ENCODE peak calls at places on chromosomes 7 and 10, in four cellular contexts. F, H, K and P are unnamed samples.

GRCh38 chr7:157990226-157990877 is 597.3 kb downstream of the PTPRN2 start:
- DNase-seq in K (no peak), H (no peak), F (no peak), P (no peak)

GRCh38 chr10:86688398-86688921 is 20.1 kb downstream of the LDB3 start:
- DNase-seq in H (peak), F (peak), K (peak), P (peak)

GRCh38 chr7:135253851-135254815 is 20.5 kb downstream of the STRA8 start:
- DNase-seq in K (no peak), H (no peak), F (peak), P (peak)

GRCh38 chr7:16916111-16916639 is 34.4 kb upstream of the AGR3 start:
- DNase-seq in K (no peak), H (no peak), F (peak), P (peak)

GRCh38 chr7:113087278-113087998 is 811 bp upstream of the GPR85 start:
- DNase-seq in H (peak), F (peak), K (peak), P (peak)

GRCh38 chr10:131645756-131646155 is 255.1 kb upstream of the PPP2R2D start:
- DNase-seq in H (no peak), K (no peak), F (no peak), P (no peak)

GRCh38 chr7:159195926-159196325 is 51.3 kb upstream of the VIPR2 start:
- DNase-seq in K (no peak), H (no peak), F (no peak), P (no peak)

GRCh38 chr7:51009716-51010496 is 227.2 kb upstream of the GRB10 start:
- DNase-seq in K (no peak), H (no peak), F (peak), P (peak)

GRCh38 chr10:126264089-126265018 is 123.9 kb downstream of the ADAM12 start:
- DNase-seq in H (no peak), F (peak), K (no peak), P (no peak)

GRCh38 chr10:86058964-86059363 is 307.6 kb downstream of the GRID1 start:
- DNase-seq in K (no peak), F (no peak), H (no peak), P (no peak)

GRCh38 chr10:49079072-49079471 is 36.2 kb downstream of the VSTM4 start:
- DNase-seq in H (no peak), K (no peak), F (no peak), P (no peak)

GRCh38 chr7:16652888-16653287 is 6.9 kb downstream of the BZW2 start:
- DNase-seq in H (no peak), F (no peak), K (no peak), P (peak)

GRCh38 chr10:133113146-133113830 is 25.6 kb downstream of the ADGRA1 start:
- DNase-seq in K (no peak), F (no peak), H (no peak), P (no peak)

GRCh38 chr7:4725014-4725951 is 43.2 kb downstream of the FOXK1 start:
- DNase-seq in F (peak), H (peak), K (peak), P (peak)

GRCh38 chr10:70503776-70504175 is 25.2 kb downstream of the PALD1 start:
- DNase-seq in K (no peak), H (no peak), F (no peak), P (no peak)

GRCh38 chr7:25851332-25852248 is 300.4 kb upstream of the NFE2L3 start:
- DNase-seq in K (peak), H (peak), F (peak), P (peak)

GRCh38 chr10:21531164-21531563 is 2.9 kb upstream of the MLLT10 start:
- DNase-seq in H (no peak), F (peak), K (no peak), P (no peak)

GRCh38 chr10:113415246-113415645 is 137.6 kb upstream of the HABP2 start:
- DNase-seq in K (no peak), F (peak), H (no peak), P (peak)

GRCh38 chr10:124006526-124006925 is 86.9 kb downstream of the CHST15 start:
- DNase-seq in F (no peak), K (no peak), H (no peak), P (no peak)

GRCh38 chr10:48224979-48225560 is 49.4 kb downstream of the FRMPD2 start:
- DNase-seq in F (no peak), H (no peak), K (no peak), P (no peak)

GRCh38 chr7:22732556-22733126 is 5.6 kb downstream of the IL6 start:
- DNase-seq in K (peak), H (no peak), F (peak), P (peak)
- TF ChIP-seq EZH2phosphoT487 in K (no peak), H (no peak), F (no peak), P (no peak)

DNA sequence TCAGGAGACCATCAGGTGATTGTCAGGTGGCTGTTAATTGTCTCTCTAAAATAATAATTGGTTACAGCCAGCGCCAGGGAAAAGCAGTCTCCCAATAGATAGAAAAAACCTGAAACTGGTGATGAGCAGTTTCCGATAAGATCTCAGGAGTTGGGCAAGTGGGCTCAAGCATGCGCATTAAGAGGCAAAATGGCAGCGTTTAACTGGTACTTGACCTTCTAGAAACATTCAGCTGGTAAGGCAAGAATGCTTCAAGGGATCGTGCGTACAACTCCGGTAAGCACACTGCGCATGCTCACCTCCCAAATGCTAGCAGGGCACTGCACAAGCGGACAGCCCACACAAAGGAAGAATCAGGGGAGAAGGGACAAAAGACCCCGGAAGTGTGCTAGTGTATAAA is 48.5 kb downstream of the BLNK start:
- DNase-seq in F (no peak), K (no peak), H (no peak), P (no peak)
- TF ChIP-seq EZH2phosphoT487 in F (no peak), K (no peak), H (no peak), P (no peak)

GRCh38 chr10:71765907-71766716 is 7.2 kb downstream of the VSIR start:
- DNase-seq in F (no peak), H (no peak), K (no peak), P (no peak)
- TF ChIP-seq EZH2phosphoT487 in F (no peak), H (no peak), K (no peak), P (no peak)

DNA sequence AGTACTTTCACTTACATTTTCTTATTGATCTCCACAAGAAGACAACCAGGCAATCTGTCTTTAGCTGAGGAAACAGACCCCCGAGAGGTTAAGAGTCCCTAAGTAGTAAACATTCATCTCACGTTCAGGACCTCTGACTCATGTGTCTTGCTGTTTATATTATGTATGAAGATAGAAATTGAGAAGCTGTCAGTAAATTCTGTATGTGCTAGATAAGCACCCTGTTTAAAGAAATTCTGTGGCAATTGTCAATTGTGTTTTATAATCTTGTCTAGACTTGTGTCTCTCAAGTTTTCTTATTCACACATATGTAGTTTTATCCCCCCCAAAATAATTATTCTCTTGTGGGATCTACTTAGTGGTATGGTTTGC is 14.5 kb downstream of the ADK start:
- DNase-seq in F (peak), K (no peak), H (no peak), P (peak)
- TF ChIP-seq EZH2phosphoT487 in F (no peak), K (no peak), H (no peak), P (no peak)